ENCODE peak calls at places on chromosome 21, in ten cellular contexts. One of them, this sample, is unnamed.

GRCh38 chr21:45507523-45507875 is 34.7 kb downstream of the SLC19A1 start:
- DNase-seq in erythroblast: no peak
- DNase-seq in left cardiac atrium: no peak
- DNase-seq in central memory CD4-positive, alpha-beta T cell: no peak
- DNase-seq in RWPE1: no peak
- DNase-seq in DMS153: no peak
- DNase-seq in Daoy: no peak
- DNase-seq in T-helper 1 cell: no peak
- DNase-seq in stimulated activated CD4-positive, alpha-beta T cell treated with anti-CD3 and anti-CD28 coated beads, TNF-alpha, amount 100 ng/mL, for 4 hours: no peak
- DNase-seq in iPS-NIHi11: no peak
- DNase-seq in this sample: no peak

GRCh38 chr21:30718239-30718909 is at the start of gene KRTAP21-3:
- DNase-seq in left cardiac atrium: no peak
- DNase-seq in Daoy: peak; percentile 69
- DNase-seq in DMS153: no peak
- DNase-seq in T-helper 1 cell: peak; percentile 84
- DNase-seq in central memory CD4-positive, alpha-beta T cell: no peak
- DNase-seq in iPS-NIHi11: no peak
- DNase-seq in stimulated activated CD4-positive, alpha-beta T cell treated with anti-CD3 and anti-CD28 coated beads, TNF-alpha, amount 100 ng/mL, for 4 hours: no peak
- DNase-seq in RWPE1: peak; percentile 65
- DNase-seq in erythroblast: no peak
- DNase-seq in this sample: no peak

GRCh38 chr21:46634966-46635323 is 529 bp upstream of the PRMT2 start:
- DNase-seq in left cardiac atrium: peak; percentile 77
- DNase-seq in Daoy: peak; percentile 83
- DNase-seq in stimulated activated CD4-positive, alpha-beta T cell treated with anti-CD3 and anti-CD28 coated beads, TNF-alpha, amount 100 ng/mL, for 4 hours: no peak
- DNase-seq in T-helper 1 cell: peak; percentile 67
- DNase-seq in central memory CD4-positive, alpha-beta T cell: no peak
- DNase-seq in DMS153: peak; percentile 81
- DNase-seq in erythroblast: no peak
- DNase-seq in iPS-NIHi11: peak; percentile 69
- DNase-seq in RWPE1: peak; percentile 69
- DNase-seq in this sample: no peak

GRCh38 chr21:33063907-33064622 is 5.9 kb upstream of the OLIG1 start:
- DNase-seq in iPS-NIHi11: peak; percentile 50
- DNase-seq in Daoy: no peak
- DNase-seq in left cardiac atrium: no peak
- DNase-seq in central memory CD4-positive, alpha-beta T cell: no peak
- DNase-seq in T-helper 1 cell: no peak
- DNase-seq in DMS153: no peak
- DNase-seq in RWPE1: no peak
- DNase-seq in stimulated activated CD4-positive, alpha-beta T cell treated with anti-CD3 and anti-CD28 coated beads, TNF-alpha, amount 100 ng/mL, for 4 hours: no peak
- DNase-seq in erythroblast: no peak
- DNase-seq in this sample: no peak

GRCh38 chr21:44064852-44065403 is 42.3 kb upstream of the PWP2 start:
- DNase-seq in T-helper 1 cell: no peak
- DNase-seq in RWPE1: no peak
- DNase-seq in central memory CD4-positive, alpha-beta T cell: no peak
- DNase-seq in left cardiac atrium: no peak
- DNase-seq in Daoy: no peak
- DNase-seq in DMS153: no peak
- DNase-seq in stimulated activated CD4-positive, alpha-beta T cell treated with anti-CD3 and anti-CD28 coated beads, TNF-alpha, amount 100 ng/mL, for 4 hours: no peak
- DNase-seq in erythroblast: no peak
- DNase-seq in iPS-NIHi11: no peak
- DNase-seq in this sample: no peak

GRCh38 chr21:17352937-17353655 is 159.7 kb upstream of the CXADR start:
- DNase-seq in left cardiac atrium: no peak
- DNase-seq in erythroblast: no peak
- DNase-seq in RWPE1: no peak
- DNase-seq in stimulated activated CD4-positive, alpha-beta T cell treated with anti-CD3 and anti-CD28 coated beads, TNF-alpha, amount 100 ng/mL, for 4 hours: no peak
- DNase-seq in iPS-NIHi11: no peak
- DNase-seq in T-helper 1 cell: no peak
- DNase-seq in central memory CD4-positive, alpha-beta T cell: no peak
- DNase-seq in Daoy: no peak
- DNase-seq in DMS153: peak; percentile 95
- DNase-seq in this sample: no peak

GRCh38 chr21:32114434-32115063 is 164.3 kb downstream of the MIS18A start:
- DNase-seq in central memory CD4-positive, alpha-beta T cell: no peak
- DNase-seq in DMS153: peak; percentile 14
- DNase-seq in left cardiac atrium: no peak
- DNase-seq in stimulated activated CD4-positive, alpha-beta T cell treated with anti-CD3 and anti-CD28 coated beads, TNF-alpha, amount 100 ng/mL, for 4 hours: no peak
- DNase-seq in Daoy: no peak
- DNase-seq in erythroblast: no peak
- DNase-seq in iPS-NIHi11: no peak
- DNase-seq in RWPE1: no peak
- DNase-seq in T-helper 1 cell: no peak
- DNase-seq in this sample: no peak

GRCh38 chr21:45992311-45993209 is 11.0 kb downstream of the COL6A1 start:
- DNase-seq in iPS-NIHi11: peak; percentile 16
- DNase-seq in Daoy: peak; percentile 7
- DNase-seq in erythroblast: no peak
- DNase-seq in stimulated activated CD4-positive, alpha-beta T cell treated with anti-CD3 and anti-CD28 coated beads, TNF-alpha, amount 100 ng/mL, for 4 hours: no peak
- DNase-seq in T-helper 1 cell: no peak
- DNase-seq in RWPE1: no peak
- DNase-seq in central memory CD4-positive, alpha-beta T cell: no peak
- DNase-seq in DMS153: no peak
- DNase-seq in left cardiac atrium: peak; percentile 52
- DNase-seq in this sample: no peak

GRCh38 chr21:35027558-35028450 is 21.3 kb downstream of the RUNX1 start:
- DNase-seq in Daoy: no peak
- DNase-seq in T-helper 1 cell: peak; percentile 49
- DNase-seq in stimulated activated CD4-positive, alpha-beta T cell treated with anti-CD3 and anti-CD28 coated beads, TNF-alpha, amount 100 ng/mL, for 4 hours: no peak
- DNase-seq in iPS-NIHi11: no peak
- DNase-seq in erythroblast: peak; percentile 44
- DNase-seq in left cardiac atrium: no peak
- DNase-seq in DMS153: no peak
- DNase-seq in RWPE1: no peak
- DNase-seq in central memory CD4-positive, alpha-beta T cell: peak; percentile 50
- DNase-seq in this sample: no peak

GRCh38 chr21:45302082-45303061 is 14.7 kb upstream of the POFUT2 start:
- DNase-seq in left cardiac atrium: peak; percentile 92
- DNase-seq in DMS153: no peak
- DNase-seq in central memory CD4-positive, alpha-beta T cell: peak; percentile 73
- DNase-seq in Daoy: no peak
- DNase-seq in RWPE1: no peak
- DNase-seq in erythroblast: no peak
- DNase-seq in stimulated activated CD4-positive, alpha-beta T cell treated with anti-CD3 and anti-CD28 coated beads, TNF-alpha, amount 100 ng/mL, for 4 hours: peak; percentile 34
- DNase-seq in iPS-NIHi11: no peak
- DNase-seq in T-helper 1 cell: peak; percentile 79
- DNase-seq in this sample: peak; percentile 28

GRCh38 chr21:35382696-35383095 is 333.6 kb upstream of the RUNX1 start:
- DNase-seq in left cardiac atrium: no peak
- DNase-seq in erythroblast: no peak
- DNase-seq in stimulated activated CD4-positive, alpha-beta T cell treated with anti-CD3 and anti-CD28 coated beads, TNF-alpha, amount 100 ng/mL, for 4 hours: no peak
- DNase-seq in T-helper 1 cell: no peak
- DNase-seq in central memory CD4-positive, alpha-beta T cell: no peak
- DNase-seq in DMS153: no peak
- DNase-seq in Daoy: no peak
- DNase-seq in RWPE1: no peak
- DNase-seq in iPS-NIHi11: no peak
- DNase-seq in this sample: no peak

GRCh38 chr21:41848533-41848932 is 30.6 kb downstream of the PRDM15 start:
- DNase-seq in erythroblast: no peak
- DNase-seq in stimulated activated CD4-positive, alpha-beta T cell treated with anti-CD3 and anti-CD28 coated beads, TNF-alpha, amount 100 ng/mL, for 4 hours: no peak
- DNase-seq in Daoy: no peak
- DNase-seq in central memory CD4-positive, alpha-beta T cell: no peak
- DNase-seq in T-helper 1 cell: no peak
- DNase-seq in RWPE1: no peak
- DNase-seq in DMS153: no peak
- DNase-seq in iPS-NIHi11: no peak
- DNase-seq in left cardiac atrium: no peak
- DNase-seq in this sample: no peak

GRCh38 chr21:31781737-31782136 is 49.8 kb upstream of the SCAF4 start:
- DNase-seq in erythroblast: peak; percentile 2
- DNase-seq in RWPE1: no peak
- DNase-seq in Daoy: peak; percentile 81
- DNase-seq in stimulated activated CD4-positive, alpha-beta T cell treated with anti-CD3 and anti-CD28 coated beads, TNF-alpha, amount 100 ng/mL, for 4 hours: no peak
- DNase-seq in iPS-NIHi11: no peak
- DNase-seq in DMS153: peak; percentile 63
- DNase-seq in left cardiac atrium: peak; percentile 37
- DNase-seq in central memory CD4-positive, alpha-beta T cell: no peak
- DNase-seq in T-helper 1 cell: no peak
- DNase-seq in this sample: no peak

GRCh38 chr21:25997788-25998611 is 172.6 kb downstream of the APP start:
- DNase-seq in left cardiac atrium: no peak
- DNase-seq in RWPE1: no peak
- DNase-seq in DMS153: peak; percentile 98
- DNase-seq in T-helper 1 cell: no peak
- DNase-seq in stimulated activated CD4-positive, alpha-beta T cell treated with anti-CD3 and anti-CD28 coated beads, TNF-alpha, amount 100 ng/mL, for 4 hours: no peak
- DNase-seq in Daoy: no peak
- DNase-seq in central memory CD4-positive, alpha-beta T cell: no peak
- DNase-seq in erythroblast: no peak
- DNase-seq in iPS-NIHi11: peak; percentile 76
- DNase-seq in this sample: no peak

GRCh38 chr21:42855143-42855936 is 24.0 kb downstream of the WDR4 start:
- DNase-seq in left cardiac atrium: peak; percentile 9
- DNase-seq in iPS-NIHi11: no peak
- DNase-seq in stimulated activated CD4-positive, alpha-beta T cell treated with anti-CD3 and anti-CD28 coated beads, TNF-alpha, amount 100 ng/mL, for 4 hours: no peak
- DNase-seq in Daoy: no peak
- DNase-seq in T-helper 1 cell: no peak
- DNase-seq in DMS153: no peak
- DNase-seq in RWPE1: no peak
- DNase-seq in erythroblast: no peak
- DNase-seq in central memory CD4-positive, alpha-beta T cell: no peak
- DNase-seq in this sample: no peak

GRCh38 chr21:15653710-15654109 is 76.1 kb upstream of the USP25 start:
- DNase-seq in RWPE1: no peak
- DNase-seq in T-helper 1 cell: no peak
- DNase-seq in left cardiac atrium: no peak
- DNase-seq in Daoy: no peak
- DNase-seq in central memory CD4-positive, alpha-beta T cell: no peak
- DNase-seq in stimulated activated CD4-positive, alpha-beta T cell treated with anti-CD3 and anti-CD28 coated beads, TNF-alpha, amount 100 ng/mL, for 4 hours: no peak
- DNase-seq in DMS153: no peak
- DNase-seq in erythroblast: no peak
- DNase-seq in iPS-NIHi11: no peak
- DNase-seq in this sample: no peak